ENCODE peak calls at places on chromosomes 13 and 19, in seven cellular contexts. Y is A549; G is aorta; D is right cardiac atrium; T is left lung; I is CD4-positive, alpha-beta T cell; Z is right lobe of liver. F is an unnamed sample.

GRCh38 chr13:23679214-23679613 is 109.0 kb downstream of the TNFRSF19 start:
- ATAC-seq in Y (peak; percentile 60), G (no peak), D (no peak), T (no peak), I (peak; percentile 43), Z (no peak), F (no peak)

GRCh38 chr13:99323488-99323887 is 16.3 kb upstream of the GPR183 start:
- ATAC-seq in Y (no peak), G (no peak), D (no peak), T (peak; percentile 10), I (no peak), Z (no peak), F (no peak)

GRCh38 chr19:29086646-29087045 is 126.3 kb downstream of the UQCRFS1 start:
- ATAC-seq in Y (no peak), G (peak; percentile 12), D (no peak), T (no peak), I (no peak), Z (no peak), F (no peak)

GRCh38 chr19:4035582-4035981 is 28.0 kb downstream of the PIAS4 start:
- ATAC-seq in Y (peak; percentile 66), G (no peak), D (peak; percentile 11), T (no peak), I (no peak), Z (peak; percentile 23), F (no peak)

GRCh38 chr19:45739498-45740439 is 6.5 kb downstream of the MEIOSIN start:
- ATAC-seq in Y (peak; percentile 48), G (no peak), D (no peak), T (no peak), I (no peak), Z (no peak), F (no peak)

GRCh38 chr19:38905186-38905539 is 5.4 kb downstream of the NFKBIB start:
- ATAC-seq in Y (peak; percentile 1), G (peak; percentile 6), D (peak; percentile 19), T (no peak), I (no peak), Z (no peak), F (no peak)

GRCh38 chr13:41960195-41960699 is 662 bp downstream of the VWA8 start:
- ATAC-seq in Y (peak; percentile 76), G (peak; percentile 33), D (peak; percentile 55), T (peak; percentile 53), I (peak; percentile 4), Z (peak; percentile 52), F (peak; percentile 21)

GRCh38 chr13:51341232-51341631 is 1.7 kb downstream of the SERPINE3 start:
- ATAC-seq in Y (no peak), G (no peak), D (no peak), T (no peak), I (no peak), Z (no peak), F (no peak)

GRCh38 chr13:60765700-60766411 is 368.8 kb downstream of the TDRD3 start:
- ATAC-seq in Y (no peak), G (no peak), D (peak; percentile 96), T (peak; percentile 96), I (no peak), Z (peak; percentile 16), F (no peak)

DNA sequence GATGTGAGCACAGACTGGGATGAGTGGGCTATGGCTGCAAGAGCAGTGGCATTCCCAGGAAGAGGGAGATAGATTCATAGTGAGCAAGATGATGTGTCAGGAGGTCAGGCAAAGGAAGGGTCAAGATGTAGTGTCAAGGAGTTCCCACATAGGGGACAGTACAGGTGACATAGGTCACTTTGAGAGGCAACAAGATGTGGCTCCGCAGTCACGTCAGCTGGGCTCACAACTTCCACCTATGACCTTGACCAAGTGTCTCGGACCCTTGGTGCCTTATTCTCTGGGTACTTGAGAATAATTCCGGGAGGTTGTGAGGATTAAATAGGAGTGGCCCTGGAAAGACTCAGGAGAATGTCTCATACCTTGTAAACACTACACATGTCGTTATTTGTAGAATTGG is 10.5 kb downstream of the ZNF317 start:
- ATAC-seq in Y (no peak), G (no peak), D (no peak), T (no peak), I (no peak), Z (no peak), F (no peak)
- H3K9me3 ChIP-seq in Y (peaks cover 88% of the 10 kb centered on the region), G (peaks cover 8% of the 10 kb centered on the region), D (no peaks in the 10 kb centered on the region), T (no peaks in the 10 kb centered on the region), I (peaks cover under 1% of the 10 kb centered on the region), Z (no peaks in the 10 kb centered on the region), F (no peaks in the 10 kb centered on the region)

GRCh38 chr19:58212336-58213074 is 16.2 kb upstream of the ZNF544 start:
- ATAC-seq in Y (no peak), G (no peak), D (no peak), T (no peak), I (no peak), Z (no peak), F (no peak)
- H3K9me3 ChIP-seq in Y (peaks cover 100% of the 10 kb centered on the region), G (peaks cover 65% of the 10 kb centered on the region), D (peaks cover 66% of the 10 kb centered on the region), T (peaks cover 13% of the 10 kb centered on the region), I (peaks cover 100% of the 10 kb centered on the region), Z (peaks cover 50% of the 10 kb centered on the region), F (peaks cover 100% of the 10 kb centered on the region)

DNA sequence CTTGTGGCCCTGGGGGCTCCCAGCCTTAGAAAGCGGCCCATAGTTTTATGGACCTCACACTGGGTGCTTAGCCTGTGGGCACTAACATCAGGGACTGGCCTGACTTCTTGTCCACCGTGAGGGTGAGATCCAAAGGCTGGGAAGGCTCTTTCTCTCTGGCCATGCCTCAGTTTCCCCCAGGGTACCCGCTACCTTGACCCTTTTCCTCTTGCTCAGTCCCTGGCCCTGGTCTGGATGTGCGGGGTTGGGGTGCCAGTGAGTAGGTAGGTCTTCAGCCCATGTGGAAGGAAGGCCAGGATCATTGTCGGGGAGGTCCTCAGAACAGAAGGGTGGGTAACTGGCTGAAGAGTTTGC is 1.6 kb upstream of the TMEM161A start:
- ATAC-seq in Y (no peak), G (no peak), D (no peak), T (no peak), I (no peak), Z (no peak), F (no peak)
- H3K9me3 ChIP-seq in Y (no peaks in the 10 kb centered on the region), G (no peaks in the 10 kb centered on the region), D (no peaks in the 10 kb centered on the region), T (no peaks in the 10 kb centered on the region), I (no peaks in the 10 kb centered on the region), Z (no peaks in the 10 kb centered on the region), F (no peaks in the 10 kb centered on the region)

GRCh38 chr19:36747750-36748149 is 24.9 kb downstream of the ZNF850 start:
- ATAC-seq in Y (no peak), G (no peak), D (no peak), T (no peak), I (no peak), Z (no peak), F (no peak)
- H3K9me3 ChIP-seq in Y (peaks cover 99% of the 10 kb centered on the region), G (peaks cover 45% of the 10 kb centered on the region), D (peaks cover 33% of the 10 kb centered on the region), T (peaks cover 23% of the 10 kb centered on the region), I (peaks cover 100% of the 10 kb centered on the region), Z (peaks cover 32% of the 10 kb centered on the region), F (peaks cover 8% of the 10 kb centered on the region)

GRCh38 chr13:65057986-65058385 is 2172.2 kb downstream of the PCDH9 start:
- ATAC-seq in Y (no peak), G (no peak), D (no peak), T (no peak), I (no peak), Z (no peak), F (no peak)
- H3K9me3 ChIP-seq in Y (no peaks in the 10 kb centered on the region), G (no peaks in the 10 kb centered on the region), D (no peaks in the 10 kb centered on the region), T (no peaks in the 10 kb centered on the region), I (no peaks in the 10 kb centered on the region), Z (no peaks in the 10 kb centered on the region), F (no peaks in the 10 kb centered on the region)